ENCODE peak calls at places on chromosomes 13 and 19, in seven cellular contexts. E, T, N, L, Q, Z and J are unnamed samples.

GRCh38 chr19:49746206-49746958 is 16.7 kb downstream of the TSKS start:
- DNase-seq in Q (peak; percentile 61), T (peak; percentile 29), E (peak; percentile 34), Z (peak; percentile 56), N (no peak), L (no peak), J (peak; percentile 78)

GRCh38 chr19:10514211-10515145 is 2.8 kb downstream of the S1PR5 start:
- DNase-seq in L (no peak), N (no peak), E (peak; percentile 48), Q (no peak), Z (peak; percentile 30), T (no peak), J (no peak)

GRCh38 chr13:30158774-30159445 is 148.4 kb downstream of the KATNAL1 start:
- DNase-seq in Q (peak; percentile 89), T (peak; percentile 37), L (no peak), E (peak; percentile 43), Z (peak; percentile 40), N (no peak), J (no peak)

GRCh38 chr13:62250501-62251175 is 835.0 kb upstream of the PCDH20 start:
- DNase-seq in N (no peak), Z (no peak), E (no peak), T (peak; percentile 11), Q (no peak), L (no peak), J (no peak)

GRCh38 chr13:94901070-94901469 is 188.7 kb upstream of the SOX21 start:
- DNase-seq in L (no peak), Q (no peak), Z (no peak), E (no peak), T (no peak), N (no peak), J (no peak)

GRCh38 chr19:12198136-12198535 is 35.2 kb downstream of the ZNF136 start:
- DNase-seq in Z (no peak), L (no peak), Q (no peak), T (no peak), N (no peak), E (no peak), J (no peak)

GRCh38 chr19:15015946-15016542 is 33.2 kb upstream of the CASP14 start:
- DNase-seq in L (no peak), Q (peak; percentile 38), T (peak; percentile 8), E (peak; percentile 7), N (no peak), Z (peak; percentile 32), J (no peak)

GRCh38 chr13:99033814-99034213 is 56.0 kb upstream of the DOCK9 start:
- DNase-seq in L (no peak), Z (no peak), N (no peak), Q (peak; percentile 49), E (no peak), T (peak; percentile 67), J (no peak)

GRCh38 chr19:10815969-10816635 is 19.9 kb downstream of the TMED1 start:
- DNase-seq in T (no peak), Z (no peak), E (no peak), Q (peak; percentile 41), L (no peak), N (no peak), J (no peak)

GRCh38 chr13:38753878-38754277 is 67.0 kb downstream of the FREM2 start:
- DNase-seq in N (no peak), Z (no peak), Q (no peak), T (no peak), E (no peak), L (no peak), J (no peak)

GRCh38 chr19:926595-927043 is 784 bp downstream of the ARID3A start:
- DNase-seq in L (peak; percentile 60), Q (peak; percentile 47), E (no peak), T (no peak), N (no peak), Z (peak; percentile 81), J (peak; percentile 42)

GRCh38 chr19:50722248-50723013 is 733 bp upstream of the CLEC11A start:
- DNase-seq in L (no peak), T (no peak), Q (no peak), Z (no peak), E (no peak), N (no peak), J (no peak)

GRCh38 chr19:10352764-10353671 is 13.6 kb upstream of the ICAM3 start:
- DNase-seq in N (no peak), T (no peak), L (no peak), Q (no peak), Z (no peak), E (no peak), J (peak; percentile 68)

GRCh38 chr13:50845211-50845610 is 1.7 kb upstream of the DLEU7 start:
- DNase-seq in T (no peak), E (no peak), L (no peak), Q (peak; percentile 51), N (no peak), Z (no peak), J (no peak)

GRCh38 chr13:77857810-77858209 is 60.8 kb downstream of the EDNRB start:
- DNase-seq in L (no peak), T (no peak), N (no peak), Z (no peak), Q (no peak), E (no peak), J (no peak)

GRCh38 chr19:17322854-17323253 is 11.8 kb downstream of the ANO8 start:
- DNase-seq in E (no peak), L (no peak), N (no peak), Z (no peak), T (no peak), Q (no peak), J (no peak)

GRCh38 chr19:1763648-1764292 is 10.5 kb downstream of the ONECUT3 start:
- DNase-seq in L (no peak), T (no peak), Q (no peak), E (no peak), Z (no peak), N (no peak), J (no peak)

GRCh38 chr19:48364564-48365363 is 597 bp downstream of the SYNGR4 start:
- DNase-seq in E (no peak), T (no peak), Q (no peak), Z (no peak), N (no peak), L (peak; percentile 45), J (no peak)

GRCh38 chr19:57171551-57172081 is 4.3 kb upstream of the DUXA start:
- DNase-seq in L (peak; percentile 47), T (no peak), E (no peak), N (no peak), Z (no peak), Q (peak; percentile 28), J (no peak)

GRCh38 chr19:43574424-43575155 is 737 bp downstream of the XRCC1 start:
- DNase-seq in L (no peak), N (no peak), Q (peak; percentile 90), E (no peak), Z (no peak), T (no peak), J (no peak)

GRCh38 chr13:103883152-103883551 is 816.9 kb upstream of the SLC10A2 start:
- DNase-seq in Q (peak; percentile 78), Z (no peak), L (peak; percentile 32), E (no peak), T (peak; percentile 98), N (peak; percentile 31), J (peak; percentile 88)